ENCODE peak calls at places on chromosome 11, in seven cellular contexts. N is A172; U is choroid plexus epithelial cell; T is ovary; X is heart left ventricle; P is fibroblast of villous mesenchyme; F is CD4-positive, alpha-beta memory T cell. K is an unnamed sample.

GRCh38 chr11:102187416-102188125 is 77.3 kb downstream of the YAP1 start:
- DNase-seq in T (no peak), X (no peak), N (no peak), U (peak), F (no peak), P (peak), K (no peak)

GRCh38 chr11:17399236-17399635 is 10.8 kb upstream of the KCNJ11 start:
- DNase-seq in U (no peak), F (no peak), P (no peak), N (no peak), T (no peak), X (no peak), K (no peak)

GRCh38 chr11:11081273-11081672 is 223.4 kb upstream of the ZBED5 start:
- DNase-seq in U (no peak), T (no peak), P (no peak), F (no peak), X (no peak), N (no peak), K (no peak)

GRCh38 chr11:17713851-17714250 is 5.5 kb upstream of the MYOD1 start:
- DNase-seq in X (no peak), F (no peak), T (no peak), U (no peak), P (no peak), N (no peak), K (no peak)

GRCh38 chr11:57751676-57752253 is at the start of gene BTBD18:
- DNase-seq in N (peak), U (peak), T (no peak), X (peak), P (peak), F (no peak), K (no peak)

GRCh38 chr11:73716153-73717056 is 44.5 kb downstream of the RAB6A start:
- DNase-seq in P (no peak), U (no peak), T (no peak), X (no peak), N (peak), F (no peak), K (no peak)

GRCh38 chr11:75263944-75264349 is 23.4 kb downstream of the TPBGL start:
- DNase-seq in F (no peak), T (peak), X (peak), N (peak), P (peak), U (peak), K (peak)

GRCh38 chr11:44899959-44900358 is 50.7 kb downstream of the TP53I11 start:
- DNase-seq in F (peak), T (no peak), N (peak), X (peak), P (peak), U (peak), K (no peak)

GRCh38 chr11:120017582-120017981 is 120.3 kb downstream of the TRIM29 start:
- DNase-seq in T (no peak), P (no peak), F (no peak), U (no peak), X (no peak), N (no peak), K (no peak)

GRCh38 chr11:86678823-86679222 is 6.4 kb upstream of the ME3 start:
- DNase-seq in X (no peak), F (no peak), N (peak), U (peak), T (no peak), P (peak), K (no peak)

GRCh38 chr11:16815047-16815767 is 76.8 kb downstream of the C11orf58 start:
- DNase-seq in U (peak), T (peak), N (no peak), P (peak), X (peak), F (no peak), K (peak)

GRCh38 chr11:6333112-6333511 is 12.8 kb upstream of the CAVIN3 start:
- DNase-seq in T (no peak), X (no peak), N (no peak), F (no peak), U (no peak), P (no peak), K (no peak)

GRCh38 chr11:11486002-11486401 is 133.0 kb upstream of the CSNK2A3 start:
- DNase-seq in T (no peak), U (no peak), F (no peak), X (no peak), N (no peak), P (no peak), K (no peak)

GRCh38 chr11:3170756-3171670 is 5.9 kb upstream of the OSBPL5 start:
- DNase-seq in U (no peak), T (no peak), N (no peak), P (no peak), F (no peak), X (peak), K (no peak)

GRCh38 chr11:47139878-47140277 is 36.8 kb downstream of the ARFGAP2 start:
- DNase-seq in P (no peak), T (no peak), U (no peak), X (no peak), F (no peak), N (no peak), K (no peak)

GRCh38 chr11:126284829-126285228 is 1.9 kb downstream of the TIRAP start:
- DNase-seq in P (peak), X (peak), N (peak), U (peak), F (peak), T (peak), K (peak)

GRCh38 chr11:75233688-75234295 is 6.8 kb upstream of the TPBGL start:
- DNase-seq in U (peak), T (no peak), X (no peak), P (peak), N (peak), F (peak), K (no peak)

K was measured in sigmoid colon.